ENCODE peak calls at places on chromosomes 5 and 9, in five cellular contexts. T, X, E, F and Q are unnamed samples. For H3K27me3, the result is how much of the 10 kb centered on the place peaks cover.

GRCh38 chr9:118183571-118183970 is 479.4 kb downstream of the TLR4 start:
- DNase-seq in T (no peak), X (no peak), E (no peak), F (no peak), Q (no peak)

GRCh38 chr5:97046270-97046982 is 96.0 kb downstream of the LIX1 start:
- DNase-seq in X (no peak), E (no peak), F (no peak), T (peak), Q (no peak)

GRCh38 chr5:176736271-176736965 is 73.9 kb upstream of the UNC5A start:
- DNase-seq in F (no peak), T (no peak), E (no peak), X (no peak), Q (no peak)

GRCh38 chr5:94021246-94021645 is 279.8 kb upstream of the POU5F2 start:
- DNase-seq in X (peak), E (no peak), F (no peak), T (peak), Q (no peak)

GRCh38 chr5:76372320-76373054 is 30.6 kb upstream of the IQGAP2 start:
- DNase-seq in F (no peak), T (peak), E (no peak), X (peak), Q (peak)

GRCh38 chr5:179870403-179870903 is 11.8 kb upstream of the MRNIP start:
- DNase-seq in T (peak), E (peak), F (peak), X (peak), Q (no peak)

GRCh38 chr5:139268364-139269202 is 25.0 kb upstream of the MATR3 start:
- DNase-seq in X (no peak), E (no peak), F (no peak), T (no peak), Q (no peak)

GRCh38 chr5:73393606-73394489 is 54.7 kb downstream of the FOXD1 start:
- DNase-seq in F (no peak), T (no peak), X (no peak), E (no peak), Q (no peak)

GRCh38 chr9:36840895-36841536 is 193.1 kb downstream of the PAX5 start:
- DNase-seq in T (no peak), X (no peak), F (no peak), E (no peak), Q (no peak)

GRCh38 chr5:135720191-135720590 is 114.3 kb upstream of the SLC25A48 start:
- DNase-seq in T (no peak), F (no peak), E (no peak), X (no peak), Q (no peak)

GRCh38 chr9:87713278-87713989 is 12.5 kb upstream of the CTSL start:
- DNase-seq in X (peak), E (peak), F (no peak), T (peak), Q (peak)

GRCh38 chr9:87714819-87715218 is 11.1 kb upstream of the CTSL start:
- DNase-seq in X (peak), T (peak), E (no peak), F (no peak), Q (peak)

GRCh38 chr9:87712801-87713277 is 13.1 kb upstream of the CTSL start:
- DNase-seq in X (no peak), F (no peak), T (no peak), E (no peak), Q (no peak)

GRCh38 chr9:87711857-87712800 is 13.8 kb upstream of the CTSL start:
- DNase-seq in E (no peak), F (no peak), T (peak), X (peak), Q (peak)

DNA sequence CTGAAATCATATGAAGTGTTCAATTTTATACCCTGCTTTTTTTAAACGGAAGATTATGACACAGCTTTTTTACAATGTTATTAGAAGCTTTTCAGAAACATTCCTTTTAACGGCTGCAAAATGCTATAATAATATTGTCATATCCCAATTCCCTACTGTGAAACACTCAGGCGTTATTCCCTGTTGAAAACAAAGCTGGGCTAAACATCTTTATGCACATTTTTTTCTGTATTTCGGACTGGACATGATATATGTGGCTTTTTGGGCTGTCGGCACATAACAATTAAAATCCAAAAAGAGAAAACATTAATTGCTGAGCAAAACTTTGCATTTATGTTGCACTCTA is 12.0 kb upstream of the CTSL start:
- DNase-seq in T (no peak), E (no peak), X (no peak), F (no peak), Q (no peak)
- TF ChIP-seq CTCF in T (no peak), E (no peak), X (no peak), F (no peak), Q (no peak)

DNA sequence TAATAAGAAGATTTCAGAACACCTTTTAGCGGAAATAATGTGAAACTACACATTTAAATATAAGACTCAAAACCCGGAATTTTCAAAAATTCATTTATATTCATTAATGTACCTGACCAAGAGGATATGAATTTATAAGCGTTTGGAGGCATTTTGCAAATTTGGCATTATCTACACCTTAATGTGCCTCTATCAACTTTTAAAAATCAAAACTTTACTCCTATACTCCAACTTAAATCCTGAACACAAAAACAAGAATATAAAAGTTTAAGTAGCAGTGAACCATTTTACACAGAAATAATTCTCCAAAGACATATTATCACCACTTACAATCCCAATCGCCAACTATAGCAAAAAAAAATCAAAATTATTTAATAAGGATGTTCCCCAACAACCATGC is 3.9 kb downstream of the ZNF608 start:
- DNase-seq in T (no peak), E (no peak), X (no peak), F (no peak), Q (no peak)
- H3K4me3 ChIP-seq in T (peak), E (peak), X (peak), F (peak), Q (no peak)

GRCh38 chr5:2532809-2533208 is 218.7 kb downstream of the IRX2 start:
- DNase-seq in E (no peak), T (no peak), X (no peak), F (no peak), Q (no peak)

GRCh38 chr5:2538169-2538568 is 213.3 kb downstream of the IRX2 start:
- DNase-seq in X (no peak), E (no peak), T (no peak), F (peak), Q (no peak)

GRCh38 chr5:2534970-2535369 is 216.5 kb downstream of the IRX2 start:
- DNase-seq in T (no peak), E (no peak), X (no peak), F (no peak), Q (no peak)

GRCh38 chr5:2534251-2534650 is 217.2 kb downstream of the IRX2 start:
- DNase-seq in E (no peak), T (no peak), F (no peak), X (no peak), Q (no peak)

GRCh38 chr5:2536632-2537031 is 214.8 kb downstream of the IRX2 start:
- DNase-seq in F (no peak), T (no peak), E (no peak), X (no peak), Q (no peak)
- H3K27me3 ChIP-seq in F (under half), T (under half), E (under half), X (under half), Q (under half)

DNA sequence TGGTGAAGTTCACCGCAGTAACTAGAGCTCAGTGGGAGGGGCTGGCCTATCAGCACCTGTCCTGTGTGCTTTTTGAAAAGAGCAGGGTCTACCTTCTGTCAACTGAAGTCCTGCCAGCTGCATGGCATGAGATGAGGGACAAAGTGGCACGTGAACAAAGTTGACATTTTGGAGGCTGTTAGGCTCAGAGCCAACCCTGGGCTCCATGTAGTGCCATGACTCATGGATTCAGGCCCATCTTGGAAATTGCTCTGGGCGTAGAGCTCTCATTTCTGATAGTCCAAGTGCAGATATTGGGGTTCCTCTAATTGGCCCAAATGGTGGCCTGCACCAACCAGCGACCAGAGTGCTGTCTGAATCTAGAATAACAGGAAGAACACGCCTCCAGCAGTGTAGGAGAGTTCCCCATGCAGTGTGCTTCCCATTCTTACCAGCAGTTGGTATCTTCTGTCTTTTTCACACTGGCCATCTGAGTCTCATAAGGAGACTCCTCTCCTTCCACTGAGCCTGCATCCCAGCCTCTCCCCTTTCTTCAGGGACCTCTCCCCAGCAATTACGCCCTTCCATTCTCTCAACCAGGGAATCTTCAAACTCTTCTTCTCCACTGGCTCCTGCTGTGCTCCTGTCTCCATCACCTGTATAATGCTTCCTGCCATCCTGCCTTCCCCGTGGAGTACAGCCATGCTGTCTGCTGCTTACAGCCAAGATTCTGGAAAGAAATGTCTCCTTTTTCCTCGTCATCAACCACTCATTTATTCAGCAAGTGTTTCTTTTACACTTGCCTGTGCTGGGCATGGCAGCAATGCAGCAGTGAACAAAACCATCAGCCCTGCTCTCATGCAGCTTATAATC is 30.4 kb downstream of the IRF1 start:
- DNase-seq in X (no peak), F (no peak), E (peak), T (no peak), Q (no peak)
- TF ChIP-seq CTCF in X (peak), F (peak), E (peak), T (no peak), Q (no peak)

GRCh38 chr9:13113751-13114150 is 165.7 kb downstream of the MPDZ start:
- DNase-seq in T (peak), F (no peak), X (peak), E (no peak), Q (no peak)

GRCh38 chr9:13116292-13116691 is 163.2 kb downstream of the MPDZ start:
- DNase-seq in F (no peak), E (no peak), X (no peak), T (no peak), Q (no peak)

GRCh38 chr9:13111778-13112177 is 167.7 kb downstream of the MPDZ start:
- DNase-seq in E (no peak), T (no peak), F (no peak), X (no peak), Q (no peak)

GRCh38 chr9:13110766-13111400 is 168.6 kb downstream of the MPDZ start:
- DNase-seq in X (no peak), E (no peak), T (no peak), F (no peak), Q (no peak)

DNA sequence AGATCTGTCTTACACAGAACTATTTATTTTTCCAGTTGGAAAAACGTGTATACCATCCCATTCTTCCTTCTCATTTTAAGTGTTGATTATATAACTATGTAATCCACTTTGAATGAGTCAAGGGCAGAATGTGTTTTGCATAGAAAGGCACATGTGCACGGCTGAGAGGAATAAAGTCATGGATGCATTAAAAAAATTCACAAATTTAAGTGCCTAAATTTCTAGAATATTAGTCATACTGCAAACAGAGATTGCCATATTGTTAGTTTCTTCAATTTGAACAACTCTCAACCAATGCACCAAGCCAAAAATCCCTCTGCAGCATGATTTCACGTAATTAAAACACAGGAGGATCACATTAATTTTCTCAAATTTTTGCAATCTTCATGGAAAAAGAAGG is 166.3 kb downstream of the MPDZ start:
- DNase-seq in T (peak), X (peak), F (no peak), E (no peak), Q (peak)
- H3K4me3 ChIP-seq in T (no peak), X (no peak), F (no peak), E (no peak), Q (no peak)

DNA sequence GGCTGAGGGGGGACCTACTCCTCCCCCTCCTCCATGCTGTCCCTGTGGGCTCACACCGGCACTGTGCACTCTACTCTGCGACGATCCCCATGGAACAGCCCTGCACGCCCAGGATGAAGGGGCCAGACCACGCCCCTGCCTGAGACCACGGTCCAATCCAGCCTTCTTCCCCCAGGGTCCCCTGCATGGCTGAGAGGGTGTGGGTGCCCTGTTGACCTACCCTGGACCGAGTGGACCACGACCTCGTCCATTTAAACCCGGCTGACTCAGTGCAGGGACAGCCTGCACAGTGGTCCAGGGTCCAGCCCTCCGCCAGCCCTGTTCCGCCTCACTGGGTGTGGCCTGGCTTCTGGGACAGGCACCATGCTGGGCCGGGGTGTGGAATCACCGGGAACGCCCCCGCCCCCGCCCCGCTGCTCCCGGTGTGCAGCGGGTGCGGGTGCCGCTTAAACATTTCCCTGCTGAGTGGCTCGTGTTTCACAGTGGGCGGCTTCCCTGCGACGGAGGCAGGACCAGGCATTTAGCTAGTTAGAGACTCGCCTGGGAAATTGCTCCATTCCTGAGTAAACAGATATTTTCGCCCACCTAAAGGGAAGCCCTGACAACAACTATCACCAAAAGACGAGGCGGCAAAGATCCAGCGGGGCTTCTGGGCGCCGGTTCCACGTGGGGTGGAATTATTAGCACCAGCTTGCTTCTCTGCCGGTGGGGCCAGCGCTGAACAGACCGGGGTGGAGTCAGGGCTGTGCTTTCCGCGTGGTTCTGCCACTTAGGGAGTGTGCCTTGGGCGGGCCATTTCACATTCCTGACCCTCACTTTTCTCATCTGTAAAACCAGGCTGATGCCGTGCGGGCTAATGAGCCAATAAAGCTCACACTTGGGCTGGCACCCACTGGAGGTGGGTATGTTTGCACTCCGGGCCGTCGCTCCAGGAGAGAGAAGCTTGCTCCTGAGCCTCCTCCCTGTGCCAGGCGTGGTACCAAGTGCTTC is 22.6 kb downstream of the DBH start:
- DNase-seq in E (no peak), X (peak), T (peak), F (peak), Q (no peak)
- H3K27me3 ChIP-seq in E (under half), X (under half), T (under half), F (under half), Q (under half)